ENCODE peak calls at places on chromosomes 4 and X, in seven cellular contexts. A is stimulated activated CD8-positive, alpha-beta memory T cell treated with anti-CD3 and anti-CD28 coated beads, Interleukin-7, amount 100 ng/mL, for 1 hour; C is activated CD8-positive, alpha-beta T cell treated with anti-CD3 and anti-CD28 coated beads, Interleukin-2, amount 10 ng/mL, durations not matched to agents 7 days and 5 days; N is GM12878; L is GM13976; K is A673; U is effector CD4-positive, alpha-beta T cell. Z is an unnamed sample.

GRCh38 chr4:128031756-128032384 is 29.2 kb upstream of the LARP1B start:
- DNase-seq in K (no peak), A (no peak), U (no peak), C (no peak), L (no peak), N (no peak), Z (no peak)

GRCh38 chr4:105709081-105709450 is 482 bp downstream of the GSTCD start:
- DNase-seq in A (no peak), N (no peak), L (peak; percentile 47), K (peak; percentile 45), C (no peak), U (no peak), Z (peak; percentile 36)

GRCh38 chr4:3706111-3706511 is 60.1 kb upstream of the ADRA2C start:
- DNase-seq in K (no peak), U (no peak), A (no peak), C (no peak), L (no peak), N (no peak), Z (no peak)

GRCh38 chrX:110086916-110087484 is 84.1 kb downstream of the TMEM164 start:
- DNase-seq in C (no peak), U (no peak), A (no peak), L (no peak), N (no peak), K (no peak), Z (no peak)

GRCh38 chrX:9231491-9231890 is 197.6 kb upstream of the FAM9B start:
- DNase-seq in N (no peak), C (no peak), A (no peak), K (no peak), L (no peak), U (no peak), Z (no peak)

GRCh38 chr4:150863456-150863855 is 151.6 kb downstream of the LRBA start:
- DNase-seq in L (no peak), C (no peak), U (no peak), N (no peak), K (peak; percentile 23), A (no peak), Z (no peak)

GRCh38 chr4:75995727-75996126 is 5.0 kb upstream of the SDAD1 start:
- DNase-seq in A (no peak), L (peak; percentile 52), C (no peak), U (no peak), K (peak; percentile 49), N (no peak), Z (peak; percentile 48)

GRCh38 chrX:41779058-41779564 is 55.1 kb downstream of the GPR82 start:
- DNase-seq in L (no peak), N (no peak), A (no peak), U (no peak), C (no peak), K (peak; percentile 13), Z (no peak)

GRCh38 chr4:10095296-10095991 is 21.2 kb downstream of the WDR1 start:
- DNase-seq in C (peak; percentile 44), A (no peak), U (no peak), L (no peak), N (no peak), K (no peak), Z (peak; percentile 49)

GRCh38 chrX:50579955-50580354 is 109.3 kb upstream of the DGKK start:
- DNase-seq in U (peak; percentile 11), K (peak; percentile 80), A (no peak), N (peak; percentile 11), L (peak; percentile 32), C (peak; percentile 32), Z (peak; percentile 40)

GRCh38 chrX:10157545-10157944 is 770 bp downstream of the CLCN4 start:
- DNase-seq in L (no peak), U (no peak), A (no peak), C (no peak), N (no peak), K (no peak), Z (no peak)

GRCh38 chr4:172982151-172982590 is 186.4 kb upstream of the GALNT7 start:
- DNase-seq in U (no peak), A (no peak), K (peak; percentile 87), L (no peak), N (peak; percentile 33), C (no peak), Z (peak; percentile 8)

GRCh38 chr4:186298034-186298647 is 32.2 kb downstream of the F11 start:
- DNase-seq in U (no peak), C (no peak), N (no peak), A (no peak), K (no peak), L (peak; percentile 28), Z (no peak)

Z was measured in GM20000.